ENCODE peak calls at places on chromosomes 2 and 18, in eight cellular contexts. Q is endothelial cell of umbilical vein, A is GM23338, P is breast epithelium, F is stomach, T is GM12892, M is H1, R is K562. G is an unnamed sample.
A peak's percentile ranks its signal among the peaks of the same experiment; 100 is the strongest.

GRCh38 chr2:160292225-160292624 is 92.2 kb upstream of the ITGB6 start:
- DNase-seq in A (no peak), Q (no peak), F (no peak), P (no peak), R (no peak), M (no peak), T (no peak), G (no peak)

GRCh38 chr2:30763151-30763660 is 44.0 kb downstream of the CAPN13 start:
- DNase-seq in Q (no peak), P (no peak), F (peak; percentile 11), M (no peak), A (no peak), R (no peak), T (no peak), G (no peak)

GRCh38 chr18:49162226-49162848 is 211.6 kb upstream of the SMAD7 start:
- DNase-seq in F (no peak), T (no peak), P (no peak), M (no peak), Q (no peak), A (no peak), R (no peak), G (no peak)

GRCh38 chr2:5125017-5125730 is 567.0 kb upstream of the SOX11 start:
- DNase-seq in P (no peak), M (peak; percentile 13), R (no peak), F (no peak), Q (no peak), A (peak; percentile 44), T (no peak), G (no peak)

GRCh38 chr2:177147093-177147694 is 65.4 kb upstream of the HNRNPA3 start:
- DNase-seq in R (peak; percentile 39), M (no peak), P (no peak), Q (peak; percentile 83), A (peak; percentile 78), F (no peak), T (no peak), G (no peak)

GRCh38 chr2:107469437-107469995 is 357.2 kb upstream of the RGPD4 start:
- DNase-seq in M (no peak), T (no peak), R (no peak), Q (no peak), P (no peak), A (no peak), F (no peak), G (no peak)

GRCh38 chr2:1022178-1022577 is 71.5 kb downstream of the SNTG2 start:
- DNase-seq in P (no peak), R (no peak), M (no peak), Q (no peak), A (peak; percentile 65), T (no peak), F (no peak), G (no peak)

GRCh38 chr18:3094355-3094684 is 81.4 kb upstream of the LPIN2 start:
- DNase-seq in R (no peak), M (no peak), T (no peak), P (no peak), A (no peak), Q (no peak), F (no peak), G (no peak)

GRCh38 chr18:67104700-67105284 is 411.7 kb downstream of the DSEL start:
- DNase-seq in M (peak; percentile 25), F (peak; percentile 65), P (no peak), R (peak; percentile 4), T (no peak), A (peak; percentile 88), Q (peak; percentile 66), G (no peak)

GRCh38 chr2:86396304-86396785 is 44.8 kb upstream of the KDM3A start:
- DNase-seq in P (no peak), F (peak; percentile 55), A (peak; percentile 59), R (peak; percentile 29), T (no peak), M (no peak), Q (peak; percentile 24), G (no peak)

GRCh38 chr18:13492314-13492713 is 234.0 kb downstream of the FAM210A start:
- DNase-seq in T (no peak), R (no peak), F (no peak), Q (no peak), M (no peak), P (no peak), A (no peak), G (no peak)

GRCh38 chr2:54048117-54048785 is 67.2 kb upstream of the ACYP2 start:
- DNase-seq in Q (no peak), P (no peak), R (no peak), M (no peak), A (no peak), T (no peak), F (no peak), G (no peak)

GRCh38 chr2:134724341-134724740 is 5.5 kb upstream of the TMEM163 start:
- DNase-seq in A (peak; percentile 16), T (no peak), F (no peak), P (no peak), Q (no peak), M (no peak), R (no peak), G (no peak)

GRCh38 chr2:196635156-196635555 is 4.4 kb upstream of the CCDC150 start:
- DNase-seq in F (no peak), P (no peak), Q (peak; percentile 1), A (no peak), R (no peak), M (no peak), T (no peak), G (no peak)

GRCh38 chr2:82675186-82675585 is 1783.9 kb downstream of the SUCLG1 start:
- DNase-seq in M (no peak), F (no peak), R (no peak), A (no peak), P (no peak), T (no peak), Q (peak; percentile 72), G (no peak)

GRCh38 chr18:70041459-70042020 is 93.9 kb upstream of the CD226 start:
- DNase-seq in Q (no peak), A (no peak), R (no peak), F (no peak), M (no peak), T (no peak), P (no peak), G (no peak)

GRCh38 chr18:24802439-24802838 is 342.0 kb downstream of the HRH4 start:
- DNase-seq in Q (no peak), R (no peak), P (no peak), A (no peak), M (no peak), T (no peak), F (no peak), G (no peak)

GRCh38 chr18:48941672-48942071 is 9.1 kb downstream of the SMAD7 start:
- DNase-seq in Q (peak; percentile 17), A (no peak), R (no peak), T (no peak), F (no peak), P (no peak), M (no peak), G (no peak)

GRCh38 chr18:79680891-79681339 is 1.3 kb downstream of the CTDP1 start:
- DNase-seq in A (no peak), R (no peak), Q (no peak), M (no peak), F (no peak), P (no peak), T (no peak), G (no peak)

GRCh38 chr2:52336951-52337350 is 1305.0 kb upstream of the NRXN1 start:
- DNase-seq in P (no peak), F (no peak), M (no peak), R (no peak), Q (no peak), T (no peak), A (no peak), G (no peak)

GRCh38 chr2:73266061-73266891 is 18.0 kb downstream of the FBXO41 start:
- DNase-seq in M (no peak), Q (no peak), A (no peak), T (no peak), P (no peak), F (no peak), R (no peak), G (no peak)

GRCh38 chr2:148817210-148817708 is 57.8 kb upstream of the KIF5C start:
- DNase-seq in A (no peak), T (no peak), P (no peak), R (no peak), M (no peak), Q (no peak), F (no peak), G (no peak)

DNA sequence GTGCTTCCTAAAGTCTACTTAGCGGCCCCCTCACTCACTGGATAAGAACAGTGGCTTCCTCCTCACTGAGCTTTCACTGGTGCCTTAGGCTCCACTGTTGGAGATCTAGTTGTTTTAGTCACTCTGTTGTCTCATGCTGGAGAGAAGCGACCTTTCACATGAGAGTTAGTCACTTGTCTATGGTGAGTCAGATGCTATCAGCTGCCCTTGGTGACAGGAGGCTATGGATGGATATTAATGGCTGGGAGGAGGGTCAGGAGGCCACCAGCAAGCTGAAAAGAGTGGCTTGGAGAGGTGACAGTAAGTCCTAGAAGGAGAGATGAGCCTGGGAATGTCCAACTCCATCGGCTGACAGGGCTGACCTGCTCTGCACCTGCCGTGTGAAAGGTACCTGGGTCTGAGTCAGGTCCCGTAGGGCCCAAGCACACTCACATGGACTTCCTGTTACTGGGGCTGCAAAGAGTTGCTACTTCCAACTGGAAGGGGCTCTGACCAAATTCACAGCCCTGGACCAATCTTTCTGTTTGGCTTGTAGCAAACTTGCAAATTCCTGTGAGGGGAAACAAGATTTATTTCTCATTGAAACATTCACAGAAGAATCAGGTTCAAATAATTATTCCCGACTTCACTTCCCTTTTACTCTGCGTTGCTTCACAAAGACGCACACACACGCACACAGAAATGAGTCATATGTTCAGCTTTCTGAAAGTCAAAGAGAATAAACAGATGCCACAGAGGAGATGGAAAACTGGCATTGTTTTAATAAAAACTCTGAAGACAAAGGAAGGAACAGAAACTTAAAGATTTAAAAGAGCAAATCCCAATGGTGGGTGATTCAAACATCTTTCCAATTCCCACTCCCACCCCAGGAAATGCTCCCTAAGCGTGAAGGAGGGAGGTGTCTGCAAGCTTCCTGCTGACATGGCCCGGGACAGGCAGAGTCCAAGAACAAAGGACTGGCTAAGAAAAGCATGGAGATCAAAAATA is 203.5 kb upstream of the TWIST2 start:
- DNase-seq in F (no peak), Q (peak; percentile 61), R (no peak), T (no peak), A (no peak), P (no peak), M (no peak), G (no peak)
- TF ChIP-seq POLR2AphosphoS5 in F (peak; percentile 46), Q (no peak), R (no peak), T (no peak), A (no peak), P (peak; percentile 8), M (no peak), G (no peak)

GRCh38 chr2:189542145-189542882 is 38.3 kb downstream of the SLC40A1 start:
- DNase-seq in R (no peak), P (no peak), M (no peak), T (no peak), Q (no peak), A (no peak), F (peak; percentile 79), G (no peak)
- TF ChIP-seq POLR2AphosphoS5 in R (no peak), P (no peak), M (no peak), T (no peak), Q (no peak), A (no peak), F (no peak), G (no peak)

GRCh38 chr2:218924757-218925156 is 34.7 kb upstream of the CDK5R2 start:
- DNase-seq in P (no peak), M (no peak), Q (no peak), R (no peak), T (no peak), A (no peak), F (no peak), G (no peak)
- TF ChIP-seq POLR2AphosphoS5 in P (no peak), M (no peak), Q (no peak), R (no peak), T (no peak), A (no peak), F (no peak), G (no peak)

GRCh38 chr2:170177950-170178781 is at the start of gene MYO3B:
- DNase-seq in T (no peak), F (no peak), M (no peak), P (no peak), Q (no peak), R (no peak), A (no peak), G (no peak)
- TF ChIP-seq POLR2AphosphoS5 in T (no peak), F (no peak), M (no peak), P (no peak), Q (no peak), R (no peak), A (no peak), G (no peak)

G was measured in GM12891.